ENCODE peak calls at places on chromosomes 12 and 14, in five cellular contexts. One of them, this sample, is unnamed.

GRCh38 chr14:80427101-80427500 is 215.8 kb upstream of the DIO2 start:
- DNase-seq in small intestine: no peak
- DNase-seq in BJ: no peak
- DNase-seq in amniotic stem cell: no peak
- DNase-seq in sigmoid colon: no peak
- DNase-seq in this sample: no peak

GRCh38 chr14:58455593-58456265 is 28.2 kb downstream of the KIAA0586 start:
- DNase-seq in small intestine: no peak
- DNase-seq in BJ: no peak
- DNase-seq in amniotic stem cell: peak; percentile 31
- DNase-seq in sigmoid colon: no peak
- DNase-seq in this sample: peak; percentile 68

GRCh38 chr12:32107376-32108267 is 975 bp downstream of the BICD1 start:
- DNase-seq in small intestine: peak; percentile 9
- DNase-seq in BJ: no peak
- DNase-seq in amniotic stem cell: peak; percentile 56
- DNase-seq in sigmoid colon: no peak
- DNase-seq in this sample: peak; percentile 74

GRCh38 chr12:53358836-53359419 is 21.0 kb upstream of the SP1 start:
- DNase-seq in small intestine: no peak
- DNase-seq in BJ: no peak
- DNase-seq in amniotic stem cell: no peak
- DNase-seq in sigmoid colon: no peak
- DNase-seq in this sample: no peak

GRCh38 chr12:17652436-17652835 is 437.6 kb downstream of the RERGL start:
- DNase-seq in small intestine: no peak
- DNase-seq in BJ: no peak
- DNase-seq in amniotic stem cell: no peak
- DNase-seq in sigmoid colon: no peak
- DNase-seq in this sample: no peak

GRCh38 chr14:64654072-64654899 is 49.9 kb upstream of the PLEKHG3 start:
- DNase-seq in small intestine: no peak
- DNase-seq in BJ: peak; percentile 63
- DNase-seq in amniotic stem cell: peak; percentile 27
- DNase-seq in sigmoid colon: no peak
- DNase-seq in this sample: peak; percentile 89

GRCh38 chr14:101598571-101599233 is 37.4 kb downstream of the DIO3 start:
- DNase-seq in small intestine: no peak
- DNase-seq in BJ: no peak
- DNase-seq in amniotic stem cell: no peak
- DNase-seq in sigmoid colon: no peak
- DNase-seq in this sample: no peak

GRCh38 chr14:37253905-37254304 is 56.2 kb downstream of the MIPOL1 start:
- DNase-seq in small intestine: no peak
- DNase-seq in BJ: peak; percentile 6
- DNase-seq in amniotic stem cell: no peak
- DNase-seq in sigmoid colon: no peak
- DNase-seq in this sample: peak; percentile 86

GRCh38 chr12:123064356-123064755 is 83.9 kb downstream of the ARL6IP4 start:
- DNase-seq in small intestine: no peak
- DNase-seq in BJ: no peak
- DNase-seq in amniotic stem cell: no peak
- DNase-seq in sigmoid colon: peak; percentile 84
- DNase-seq in this sample: no peak

GRCh38 chr14:29926701-29927595 is 699 bp downstream of the PRKD1 start:
- DNase-seq in small intestine: peak; percentile 29
- DNase-seq in BJ: no peak
- DNase-seq in amniotic stem cell: no peak
- DNase-seq in sigmoid colon: peak; percentile 80
- DNase-seq in this sample: peak; percentile 68

GRCh38 chr12:6730169-6730568 is 6.3 kb downstream of the COPS7A start:
- DNase-seq in small intestine: no peak
- DNase-seq in BJ: no peak
- DNase-seq in amniotic stem cell: no peak
- DNase-seq in sigmoid colon: no peak
- DNase-seq in this sample: no peak

GRCh38 chr12:82366182-82366581 is 7.9 kb downstream of the METTL25 start:
- DNase-seq in small intestine: no peak
- DNase-seq in BJ: no peak
- DNase-seq in amniotic stem cell: no peak
- DNase-seq in sigmoid colon: no peak
- DNase-seq in this sample: no peak

GRCh38 chr14:68549057-68549421 is 243.8 kb downstream of the ZFP36L1 start:
- DNase-seq in small intestine: no peak
- DNase-seq in BJ: no peak
- DNase-seq in amniotic stem cell: peak; percentile 25
- DNase-seq in sigmoid colon: no peak
- DNase-seq in this sample: peak; percentile 89

GRCh38 chr14:79629891-79630560 is 581.3 kb downstream of the DIO2 start:
- DNase-seq in small intestine: no peak
- DNase-seq in BJ: no peak
- DNase-seq in amniotic stem cell: no peak
- DNase-seq in sigmoid colon: no peak
- DNase-seq in this sample: no peak

GRCh38 chr12:103803847-103804246 is 37.2 kb downstream of the NT5DC3 start:
- DNase-seq in small intestine: no peak
- DNase-seq in BJ: no peak
- DNase-seq in amniotic stem cell: no peak
- DNase-seq in sigmoid colon: peak; percentile 17
- DNase-seq in this sample: no peak

GRCh38 chr12:77102123-77102522 is 36.8 kb upstream of the E2F7 start:
- DNase-seq in small intestine: no peak
- DNase-seq in BJ: no peak
- DNase-seq in amniotic stem cell: no peak
- DNase-seq in sigmoid colon: no peak
- DNase-seq in this sample: no peak